ENCODE peak calls at places on chromosomes 16 and 17, in four cellular contexts. One of them, this sample, is unnamed.

GRCh38 chr17:43183921-43184320 is 12.9 kb downstream of the NBR1 start:
- DNase-seq in IMR-90: no peak
- DNase-seq in K562: no peak
- DNase-seq in A549: no peak
- DNase-seq in this sample: no peak

GRCh38 chr16:28175715-28176114 is 36.0 kb downstream of the XPO6 start:
- DNase-seq in IMR-90: no peak
- DNase-seq in A549: no peak
- DNase-seq in K562: no peak
- DNase-seq in this sample: no peak

GRCh38 chr17:32498362-32498761 is 11.6 kb downstream of the CDK5R1 start:
- DNase-seq in A549: no peak
- DNase-seq in IMR-90: no peak
- DNase-seq in K562: no peak
- DNase-seq in this sample: no peak

GRCh38 chr17:80732268-80732667 is 187.6 kb downstream of the RPTOR start:
- DNase-seq in A549: no peak
- DNase-seq in K562: no peak
- DNase-seq in IMR-90: peak
- DNase-seq in this sample: no peak

GRCh38 chr17:77097772-77098171 is 43.0 kb upstream of the SEC14L1 start:
- DNase-seq in A549: no peak
- DNase-seq in IMR-90: no peak
- DNase-seq in K562: no peak
- DNase-seq in this sample: no peak

GRCh38 chr17:57045868-57046671 is 39.0 kb upstream of the AKAP1 start:
- DNase-seq in IMR-90: no peak
- DNase-seq in K562: no peak
- DNase-seq in A549: no peak
- DNase-seq in this sample: no peak

GRCh38 chr16:71499775-71500364 is 10.7 kb upstream of the ZNF19 start:
- DNase-seq in A549: peak
- DNase-seq in IMR-90: peak
- DNase-seq in K562: peak
- DNase-seq in this sample: peak

GRCh38 chr16:53216798-53217197 is 162.0 kb downstream of the CHD9 start:
- DNase-seq in K562: no peak
- DNase-seq in A549: no peak
- DNase-seq in IMR-90: no peak
- DNase-seq in this sample: no peak

GRCh38 chr17:9195961-9196668 is 174.8 kb downstream of the NTN1 start:
- DNase-seq in IMR-90: no peak
- DNase-seq in A549: no peak
- DNase-seq in K562: no peak
- DNase-seq in this sample: no peak

GRCh38 chr16:82033683-82034300 is 1.3 kb upstream of the HSD17B2 start:
- DNase-seq in K562: no peak
- DNase-seq in IMR-90: no peak
- DNase-seq in A549: no peak
- DNase-seq in this sample: no peak

GRCh38 chr17:7261377-7262191 is 694 bp downstream of the CLDN7 start:
- DNase-seq in A549: no peak
- DNase-seq in K562: no peak
- DNase-seq in IMR-90: no peak
- DNase-seq in this sample: no peak

GRCh38 chr16:66357523-66357928 is 9.0 kb upstream of the CDH5 start:
- DNase-seq in K562: peak
- DNase-seq in IMR-90: peak
- DNase-seq in A549: peak
- DNase-seq in this sample: peak

GRCh38 chr16:53515259-53515658 is 12.2 kb upstream of the AKTIP start:
- DNase-seq in A549: no peak
- DNase-seq in K562: no peak
- DNase-seq in IMR-90: peak
- DNase-seq in this sample: no peak

GRCh38 chr17:28371245-28372202 is at the start of gene SARM1:
- DNase-seq in A549: peak
- DNase-seq in K562: peak
- DNase-seq in IMR-90: peak
- DNase-seq in this sample: peak

GRCh38 chr16:31186176-31186575 is 6.2 kb downstream of the FUS start:
- DNase-seq in IMR-90: no peak
- DNase-seq in K562: peak
- DNase-seq in A549: no peak
- DNase-seq in this sample: no peak

GRCh38 chr17:39152134-39152884 is 872 bp upstream of the PLXDC1 start:
- DNase-seq in IMR-90: no peak
- DNase-seq in A549: no peak
- DNase-seq in K562: no peak
- DNase-seq in this sample: no peak

GRCh38 chr17:75689441-75689873 is 22.3 kb downstream of the SAP30BP start:
- DNase-seq in IMR-90: no peak
- DNase-seq in K562: no peak
- DNase-seq in A549: no peak
- DNase-seq in this sample: no peak

GRCh38 chr16:90046971-90047713 is 27.9 kb upstream of the DBNDD1 start:
- DNase-seq in A549: no peak
- DNase-seq in IMR-90: peak
- DNase-seq in K562: peak
- DNase-seq in this sample: peak

GRCh38 chr17:29874931-29875596 is 55.0 kb downstream of the SSH2 start:
- DNase-seq in K562: peak
- DNase-seq in IMR-90: no peak
- DNase-seq in A549: no peak
- DNase-seq in this sample: no peak

GRCh38 chr17:80847506-80848230 is 144.0 kb upstream of the CHMP6 start:
- DNase-seq in IMR-90: no peak
- DNase-seq in A549: no peak
- DNase-seq in K562: peak
- DNase-seq in this sample: no peak

GRCh38 chr16:49366669-49367068 is 6.9 kb upstream of the C16orf78 start:
- DNase-seq in IMR-90: no peak
- DNase-seq in K562: no peak
- DNase-seq in A549: no peak
- DNase-seq in this sample: no peak

GRCh38 chr16:87607871-87608270 is 5.6 kb downstream of the JPH3 start:
- DNase-seq in IMR-90: no peak
- DNase-seq in K562: no peak
- DNase-seq in A549: no peak
- DNase-seq in this sample: no peak

GRCh38 chr17:28370744-28371103 is 617 bp upstream of the VTN start:
- DNase-seq in A549: no peak
- DNase-seq in IMR-90: no peak
- DNase-seq in K562: no peak
- DNase-seq in this sample: peak

GRCh38 chr16:84357191-84357651 is 11.1 kb upstream of the ATP2C2 start:
- DNase-seq in A549: no peak
- DNase-seq in IMR-90: peak
- DNase-seq in K562: no peak
- DNase-seq in this sample: no peak

GRCh38 chr17:50043290-50044148 is 12.4 kb upstream of the ITGA3 start:
- DNase-seq in A549: no peak
- DNase-seq in IMR-90: no peak
- DNase-seq in K562: no peak
- DNase-seq in this sample: no peak

GRCh38 chr16:79007614-79008013 is 592.9 kb downstream of the MAF start:
- DNase-seq in IMR-90: no peak
- DNase-seq in A549: no peak
- DNase-seq in K562: no peak
- DNase-seq in this sample: no peak

GRCh38 chr16:31177136-31177535 is 2.8 kb upstream of the FUS start:
- DNase-seq in A549: no peak
- DNase-seq in IMR-90: peak
- DNase-seq in K562: no peak
- DNase-seq in this sample: no peak

GRCh38 chr16:10231563-10231962 is 49.3 kb upstream of the GRIN2A start:
- DNase-seq in IMR-90: no peak
- DNase-seq in A549: no peak
- DNase-seq in K562: no peak
- DNase-seq in this sample: no peak

GRCh38 chr17:4080686-4081085 is 62.1 kb downstream of the ZZEF1 start:
- DNase-seq in A549: no peak
- DNase-seq in K562: no peak
- DNase-seq in IMR-90: no peak
- DNase-seq in this sample: no peak

GRCh38 chr17:57068222-57068658 is 16.8 kb upstream of the AKAP1 start:
- DNase-seq in K562: peak
- DNase-seq in A549: no peak
- DNase-seq in IMR-90: no peak
- DNase-seq in this sample: no peak

GRCh38 chr17:66359351-66359750 is 56.9 kb downstream of the PRKCA start:
- DNase-seq in A549: no peak
- DNase-seq in IMR-90: no peak
- DNase-seq in K562: no peak
- DNase-seq in this sample: no peak
- TF ChIP-seq MAZ in A549: no peak
- TF ChIP-seq MAZ in IMR-90: no peak
- TF ChIP-seq MAZ in K562: no peak
- TF ChIP-seq MAZ in this sample: no peak

DNA sequence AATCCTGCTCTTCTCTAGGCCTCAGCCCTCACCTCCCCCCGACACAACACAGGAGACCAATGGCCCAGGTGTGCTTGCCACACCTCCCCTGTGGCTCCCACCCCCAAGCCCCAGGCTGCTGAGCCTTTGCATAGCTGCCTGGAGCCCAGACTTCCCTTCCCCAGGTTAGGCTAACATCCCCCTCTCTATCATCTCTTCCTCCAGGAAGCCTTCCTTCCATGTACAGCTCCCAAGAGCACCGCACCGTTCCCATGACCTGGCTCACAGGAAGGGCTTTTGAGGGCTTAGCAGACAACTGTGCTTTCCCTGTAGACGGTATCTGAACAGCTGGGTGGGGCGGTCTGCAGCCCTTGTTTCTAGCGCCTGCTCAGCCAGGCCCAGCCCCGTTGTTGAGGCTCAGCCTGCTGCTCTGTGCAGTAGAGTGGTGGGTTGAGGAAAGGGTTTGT is 3.5 kb downstream of the LDHD start:
- DNase-seq in A549: no peak
- DNase-seq in K562: no peak
- DNase-seq in IMR-90: no peak
- DNase-seq in this sample: no peak
- TF ChIP-seq MAZ in A549: no peak
- TF ChIP-seq MAZ in K562: no peak
- TF ChIP-seq MAZ in IMR-90: no peak
- TF ChIP-seq MAZ in this sample: no peak

GRCh38 chr17:40854175-40854814 is 12.7 kb downstream of the KRT12 start:
- DNase-seq in A549: peak
- DNase-seq in K562: peak
- DNase-seq in IMR-90: peak
- DNase-seq in this sample: peak
- TF ChIP-seq MAZ in A549: no peak
- TF ChIP-seq MAZ in K562: no peak
- TF ChIP-seq MAZ in IMR-90: no peak
- TF ChIP-seq MAZ in this sample: no peak

GRCh38 chr17:73089918-73090317 is 2.6 kb downstream of the SLC39A11 start:
- DNase-seq in A549: no peak
- DNase-seq in IMR-90: no peak
- DNase-seq in K562: no peak
- DNase-seq in this sample: peak
- TF ChIP-seq MAZ in A549: no peak
- TF ChIP-seq MAZ in IMR-90: no peak
- TF ChIP-seq MAZ in K562: no peak
- TF ChIP-seq MAZ in this sample: no peak

DNA sequence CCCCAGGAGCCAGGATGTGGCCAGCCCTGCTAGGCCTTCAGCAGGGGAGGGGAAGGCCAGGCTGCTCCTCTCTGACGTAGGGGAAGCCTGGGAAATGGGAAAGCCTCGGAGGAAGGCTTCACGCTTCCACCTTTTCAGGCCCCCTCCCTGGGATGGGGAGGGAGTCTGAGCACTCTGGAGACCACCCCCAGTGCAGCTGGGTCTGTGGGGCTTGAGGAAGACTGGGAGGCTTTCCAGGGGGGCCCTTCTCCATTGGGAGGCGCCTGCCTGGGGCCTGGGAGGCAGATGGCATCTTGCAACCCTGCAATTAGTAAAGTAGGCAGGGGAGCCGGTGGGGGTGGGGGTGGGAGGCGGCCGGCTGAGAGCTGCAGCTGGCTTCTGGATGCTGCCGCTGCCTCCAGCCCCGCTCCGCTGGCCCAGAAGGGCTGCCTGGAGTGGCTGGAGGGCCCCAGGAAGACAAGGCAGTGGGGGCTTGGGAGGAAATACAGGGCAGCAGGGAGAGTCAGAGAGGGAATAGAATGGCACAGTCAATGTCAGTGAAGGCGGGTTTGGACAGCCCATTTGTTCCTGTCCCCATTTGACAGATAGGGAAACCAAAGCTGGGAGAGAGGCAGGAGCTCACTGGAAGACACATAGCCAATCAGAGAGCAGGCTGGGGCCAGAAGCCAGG is 21.3 kb upstream of the DOK4 start:
- DNase-seq in IMR-90: no peak
- DNase-seq in A549: no peak
- DNase-seq in K562: no peak
- DNase-seq in this sample: no peak
- TF ChIP-seq MAZ in IMR-90: no peak
- TF ChIP-seq MAZ in A549: no peak
- TF ChIP-seq MAZ in K562: no peak
- TF ChIP-seq MAZ in this sample: no peak